ENCODE peak calls at places on chromosomes 6 and 20, in ten cellular contexts. P is PC-9, Y is cardiac muscle cell, J is heart left ventricle, F is IMR-90, X is K562, Z is ovary, S is colonic mucosa, G is uterus, T is keratinocyte. A is an unnamed sample.
A peak's percentile ranks its signal among the peaks of the same experiment; 100 is the strongest.

GRCh38 chr20:10359621-10360040 is 74.4 kb downstream of the MKKS start:
- DNase-seq in P (no peak), Y (no peak), J (no peak), F (peak; percentile 64), X (no peak), Z (no peak), S (no peak), G (no peak), T (no peak), A (no peak)

GRCh38 chr6:10837692-10837996 is 695 bp downstream of the MAK start:
- DNase-seq in P (no peak), Y (peak; percentile 40), J (no peak), F (no peak), X (peak; percentile 26), Z (no peak), S (peak; percentile 27), G (no peak), T (no peak), A (no peak)

GRCh38 chr20:36093804-36094145 is 60.8 kb upstream of the EPB41L1 start:
- DNase-seq in P (no peak), Y (no peak), J (no peak), F (no peak), X (no peak), Z (no peak), S (no peak), G (no peak), T (no peak), A (no peak)

GRCh38 chr6:43972179-43972914 is 154.9 kb downstream of the MRPL14 start:
- DNase-seq in P (no peak), Y (no peak), J (no peak), F (no peak), X (no peak), Z (no peak), S (no peak), G (peak; percentile 54), T (no peak), A (peak; percentile 37)

GRCh38 chr6:158567871-158568401 is 8.0 kb downstream of the TMEM181 start:
- DNase-seq in P (no peak), Y (no peak), J (no peak), F (no peak), X (no peak), Z (no peak), S (no peak), G (no peak), T (no peak), A (peak; percentile 43)

GRCh38 chr20:57736738-57737347 is 27.0 kb upstream of the PMEPA1 start:
- DNase-seq in P (no peak), Y (no peak), J (no peak), F (no peak), X (no peak), Z (no peak), S (no peak), G (no peak), T (no peak), A (no peak)

GRCh38 chr6:129370268-129370916 is 339.6 kb downstream of the ARHGAP18 start:
- DNase-seq in P (peak; percentile 37), Y (peak; percentile 52), J (no peak), F (peak; percentile 57), X (peak; percentile 18), Z (peak; percentile 60), S (peak; percentile 64), G (peak; percentile 25), T (no peak), A (no peak)

GRCh38 chr6:64777941-64778785 is 928.9 kb downstream of the EYS start:
- DNase-seq in P (no peak), Y (no peak), J (no peak), F (peak; percentile 10), X (no peak), Z (no peak), S (no peak), G (no peak), T (no peak), A (no peak)

GRCh38 chr6:97668716-97669115 is 385.7 kb upstream of the MMS22L start:
- DNase-seq in P (no peak), Y (peak; percentile 74), J (peak; percentile 48), F (no peak), X (no peak), Z (no peak), S (no peak), G (no peak), T (no peak), A (no peak)

GRCh38 chr6:39065561-39065960 is 17.0 kb downstream of the GLP1R start:
- DNase-seq in P (no peak), Y (no peak), J (no peak), F (no peak), X (no peak), Z (no peak), S (no peak), G (no peak), T (no peak), A (peak; percentile 57)

GRCh38 chr6:123127807-123128206 is 131.8 kb downstream of the CLVS2 start:
- DNase-seq in P (no peak), Y (no peak), J (no peak), F (no peak), X (no peak), Z (no peak), S (no peak), G (no peak), T (no peak), A (no peak)

GRCh38 chr6:10322991-10323390 is 91.9 kb downstream of the TFAP2A start:
- DNase-seq in P (no peak), Y (no peak), J (no peak), F (no peak), X (no peak), Z (no peak), S (no peak), G (no peak), T (no peak), A (no peak)

GRCh38 chr6:37077459-37078296 is 72.2 kb downstream of the FGD2 start:
- DNase-seq in P (no peak), Y (peak; percentile 35), J (peak; percentile 90), F (peak; percentile 95), X (no peak), Z (peak; percentile 86), S (peak; percentile 59), G (peak; percentile 91), T (no peak), A (peak; percentile 96)
- TF ChIP-seq CTCF in P (no peak), Y (no peak), J (no peak), F (no peak), X (no peak), Z (no peak), S (no peak), G (no peak), T (no peak), A (no peak)

GRCh38 chr6:30691208-30691872 is 556 bp upstream of the NRM start:
- DNase-seq in P (no peak), Y (no peak), J (no peak), F (no peak), X (no peak), Z (no peak), S (no peak), G (no peak), T (no peak), A (no peak)

GRCh38 chr6:30689022-30689865 is 1.5 kb downstream of the NRM start:
- DNase-seq in P (no peak), Y (no peak), J (no peak), F (no peak), X (no peak), Z (no peak), S (no peak), G (no peak), T (no peak), A (peak; percentile 61)

GRCh38 chr6:30688569-30688968 is 2.1 kb upstream of the PPP1R18 start:
- DNase-seq in P (no peak), Y (no peak), J (no peak), F (no peak), X (no peak), Z (no peak), S (no peak), G (no peak), T (no peak), A (no peak)

GRCh38 chr6:30689985-30690384 is 799 bp downstream of the NRM start:
- DNase-seq in P (no peak), Y (no peak), J (no peak), F (no peak), X (no peak), Z (no peak), S (no peak), G (no peak), T (no peak), A (peak; percentile 59)

GRCh38 chr6:30690403-30691207 is at the start of gene NRM:
- DNase-seq in P (peak; percentile 84), Y (peak; percentile 91), J (peak; percentile 95), F (peak; percentile 87), X (peak; percentile 93), Z (peak; percentile 89), S (peak; percentile 91), G (peak; percentile 92), T (no peak), A (peak; percentile 93)
- TF ChIP-seq CTCF in P (no peak), Y (no peak), J (no peak), F (no peak), X (no peak), Z (no peak), S (no peak), G (no peak), T (no peak), A (no peak)

GRCh38 chr6:107655245-107655644 is 165.3 kb downstream of the SOBP start:
- DNase-seq in P (no peak), Y (peak; percentile 52), J (no peak), F (no peak), X (no peak), Z (no peak), S (no peak), G (no peak), T (no peak), A (no peak)
- TF ChIP-seq CTCF in P (peak; percentile 46), Y (no peak), J (peak; percentile 27), F (no peak), X (peak; percentile 48), Z (no peak), S (no peak), G (no peak), T (no peak), A (peak; percentile 76)

DNA sequence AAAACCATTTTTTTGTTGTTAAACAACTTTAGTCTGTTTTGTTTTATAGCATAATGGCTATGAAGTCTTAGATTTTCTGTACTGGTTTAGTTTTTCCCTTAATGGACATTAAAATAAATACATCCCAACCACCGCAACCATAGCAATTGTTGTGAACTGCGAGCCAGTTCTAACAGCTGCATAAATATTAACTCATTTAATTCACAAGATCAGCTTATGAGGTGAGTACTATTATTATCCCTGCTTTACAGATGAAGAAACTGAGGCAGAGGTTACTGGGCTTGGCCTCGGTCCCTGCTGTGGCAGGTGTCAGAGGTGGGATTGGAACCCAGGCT is 23.1 kb downstream of the MOCS3 start:
- DNase-seq in P (no peak), Y (no peak), J (no peak), F (no peak), X (no peak), Z (no peak), S (no peak), G (no peak), T (no peak), A (no peak)
- TF ChIP-seq CTCF in P (peak; percentile 19), Y (no peak), J (peak; percentile 6), F (no peak), X (no peak), Z (no peak), S (no peak), G (no peak), T (no peak), A (no peak)

A was measured in chondrocyte.